ENCODE peak calls at places on chromosomes 12 and 14, in four cellular contexts. S is ovary, B is Panc1, C is Peyer's patch. A is an unnamed sample.

GRCh38 chr12:33670284-33670683 is 230.7 kb upstream of the SYT10 start:
- DNase-seq in B (no peak), C (no peak), S (no peak), A (no peak)

GRCh38 chr12:50517456-50518048 is 12.8 kb downstream of the DIP2B start:
- DNase-seq in B (no peak), S (no peak), C (no peak), A (no peak)

GRCh38 chr12:124566181-124567034 is 1.0 kb downstream of the NCOR2 start:
- DNase-seq in S (peak), B (no peak), C (peak), A (peak)

GRCh38 chr14:73462078-73462715 is 3.9 kb upstream of the NUMB start:
- DNase-seq in C (peak), S (peak), B (no peak), A (no peak)

GRCh38 chr14:104805326-104805678 is 4.4 kb downstream of the ZBTB42 start:
- DNase-seq in S (peak), C (no peak), B (no peak), A (no peak)

GRCh38 chr12:59650594-59651229 is 54.9 kb downstream of the SLC16A7 start:
- DNase-seq in B (no peak), S (no peak), C (no peak), A (no peak)

GRCh38 chr12:96486751-96487150 is 2.6 kb upstream of the CFAP54 start:
- DNase-seq in S (no peak), B (no peak), C (no peak), A (no peak)

GRCh38 chr12:124359671-124360581 is 65.0 kb downstream of the RFLNA start:
- DNase-seq in B (no peak), S (peak), C (peak), A (peak)

GRCh38 chr14:78310263-78310662 is 140.1 kb downstream of the NRXN3 start:
- DNase-seq in S (no peak), C (no peak), B (no peak), A (no peak)

GRCh38 chr12:110084314-110085015 is 36.1 kb upstream of the C12orf76 start:
- DNase-seq in C (no peak), S (no peak), B (no peak), A (no peak)

GRCh38 chr14:104771374-104771773 is 18.4 kb downstream of the SIVA1 start:
- DNase-seq in C (no peak), S (no peak), B (no peak), A (no peak)

GRCh38 chr12:124454735-124455134 is 112.7 kb downstream of the NCOR2 start:
- DNase-seq in C (no peak), S (no peak), B (no peak), A (no peak)

GRCh38 chr12:48105321-48105866 is 485 bp downstream of the SENP1 start:
- DNase-seq in C (no peak), S (no peak), B (no peak), A (peak)

GRCh38 chr14:80787876-80788275 is 153.7 kb downstream of the CEP128 start:
- DNase-seq in S (no peak), B (no peak), C (no peak), A (no peak)

GRCh38 chr12:104138747-104139186 is 757 bp upstream of the NFYB start:
- DNase-seq in B (no peak), S (peak), C (no peak), A (no peak)

GRCh38 chr14:43503508-43503907 is 1003.6 kb downstream of the FSCB start:
- DNase-seq in C (no peak), S (no peak), B (no peak), A (no peak)

GRCh38 chr12:110367209-110367864 is 36.2 kb downstream of the ANAPC7 start:
- DNase-seq in C (no peak), S (no peak), B (no peak), A (no peak)

GRCh38 chr14:88535149-88535548 is 19.7 kb downstream of the PTPN21 start:
- DNase-seq in B (no peak), S (no peak), C (no peak), A (no peak)
- TF ChIP-seq CTCF in B (no peak), S (no peak), C (peak), A (no peak)

GRCh38 chr12:108689314-108690190 is 41.8 kb downstream of the CORO1C start:
- DNase-seq in C (no peak), S (no peak), B (no peak), A (no peak)
- TF ChIP-seq CTCF in C (no peak), S (no peak), B (no peak), A (no peak)

GRCh38 chr12:101551362-101552114 is 43.2 kb upstream of the MYBPC1 start:
- DNase-seq in B (no peak), S (no peak), C (no peak), A (no peak)

GRCh38 chr12:101557092-101557491 is 37.7 kb upstream of the MYBPC1 start:
- DNase-seq in B (no peak), S (no peak), C (no peak), A (no peak)

DNA sequence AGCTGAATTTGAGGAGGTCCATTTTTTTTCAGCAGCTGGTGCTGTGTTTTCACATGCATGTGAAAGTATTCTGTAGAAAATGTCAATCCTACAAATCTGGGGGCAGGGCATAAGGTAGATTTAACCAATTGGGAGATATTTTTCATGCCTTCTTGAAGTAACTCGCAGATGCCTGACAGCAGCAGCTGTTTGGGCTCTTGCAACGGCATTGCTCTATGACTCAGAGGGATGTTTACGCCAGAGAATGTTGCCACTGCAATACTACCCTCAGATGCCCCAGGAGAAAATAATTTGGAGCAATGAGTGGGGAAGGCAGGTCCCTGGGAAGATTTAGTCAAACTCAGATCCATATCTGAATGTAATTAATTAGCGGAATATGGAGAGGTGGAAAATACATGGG is 42.5 kb upstream of the MYBPC1 start:
- DNase-seq in B (no peak), C (no peak), S (no peak), A (no peak)
- TF ChIP-seq CTCF in B (no peak), C (no peak), S (no peak), A (no peak)

GRCh38 chr12:23359975-23360638 is 589.4 kb downstream of the SOX5 start:
- DNase-seq in B (no peak), C (no peak), S (no peak), A (no peak)

GRCh38 chr12:23356927-23357708 is 592.4 kb downstream of the SOX5 start:
- DNase-seq in S (no peak), B (no peak), C (no peak), A (no peak)

GRCh38 chr12:23356440-23356839 is 593.0 kb downstream of the SOX5 start:
- DNase-seq in B (no peak), S (no peak), C (no peak), A (no peak)

DNA sequence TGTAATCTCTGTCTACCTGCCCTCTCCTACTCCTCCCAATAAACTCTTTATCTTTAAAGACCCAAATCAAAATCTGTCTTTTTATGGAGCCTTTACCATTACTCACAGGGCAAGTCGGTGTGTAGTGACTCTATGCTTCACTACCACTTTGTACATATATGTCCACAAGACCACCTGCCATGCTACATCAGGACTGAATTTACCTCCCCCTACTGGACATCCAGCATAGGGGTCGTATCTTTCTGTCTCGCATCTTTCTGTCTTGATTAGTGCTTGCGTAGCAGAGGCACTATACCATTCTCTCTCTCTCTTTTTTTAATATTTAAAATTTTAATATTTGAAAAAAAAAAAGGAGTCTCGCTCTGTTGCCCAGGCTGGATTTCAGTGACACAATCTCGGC is 587.5 kb downstream of the SOX5 start:
- DNase-seq in B (no peak), C (no peak), S (no peak), A (no peak)
- TF ChIP-seq CTCF in B (no peak), C (no peak), S (no peak), A (peak)

GRCh38 chr12:45462506-45462905 is 246.6 kb downstream of the ANO6 start:
- DNase-seq in B (no peak), C (no peak), S (no peak), A (no peak)

GRCh38 chr12:45468751-45469615 is 253.1 kb downstream of the ANO6 start:
- DNase-seq in C (no peak), B (no peak), S (no peak), A (no peak)

GRCh38 chr12:45469902-45470301 is 254.0 kb downstream of the ANO6 start:
- DNase-seq in C (no peak), B (no peak), S (no peak), A (no peak)

GRCh38 chr12:45458854-45459807 is 243.2 kb downstream of the ANO6 start:
- DNase-seq in S (no peak), C (no peak), B (no peak), A (no peak)

GRCh38 chr12:45464699-45465098 is 248.8 kb downstream of the ANO6 start:
- DNase-seq in C (no peak), B (no peak), S (no peak), A (no peak)
- TF ChIP-seq CTCF in C (no peak), B (peak), S (no peak), A (no peak)

GRCh38 chr12:94873368-94874085 is 130.0 kb downstream of the NDUFA12 start:
- DNase-seq in S (peak), C (no peak), B (no peak), A (no peak)

GRCh38 chr12:94874986-94875312 is 128.5 kb downstream of the NDUFA12 start:
- DNase-seq in C (no peak), S (no peak), B (no peak), A (no peak)

GRCh38 chr12:94872671-94873367 is 130.7 kb downstream of the NDUFA12 start:
- DNase-seq in C (no peak), S (peak), B (no peak), A (no peak)

GRCh38 chr12:94874086-94874985 is 129.2 kb downstream of the NDUFA12 start:
- DNase-seq in S (no peak), B (no peak), C (no peak), A (no peak)

GRCh38 chr12:94875525-94875924 is 128.0 kb downstream of the NDUFA12 start:
- DNase-seq in S (no peak), B (peak), C (no peak), A (no peak)
- TF ChIP-seq CTCF in S (no peak), B (peak), C (no peak), A (no peak)

DNA sequence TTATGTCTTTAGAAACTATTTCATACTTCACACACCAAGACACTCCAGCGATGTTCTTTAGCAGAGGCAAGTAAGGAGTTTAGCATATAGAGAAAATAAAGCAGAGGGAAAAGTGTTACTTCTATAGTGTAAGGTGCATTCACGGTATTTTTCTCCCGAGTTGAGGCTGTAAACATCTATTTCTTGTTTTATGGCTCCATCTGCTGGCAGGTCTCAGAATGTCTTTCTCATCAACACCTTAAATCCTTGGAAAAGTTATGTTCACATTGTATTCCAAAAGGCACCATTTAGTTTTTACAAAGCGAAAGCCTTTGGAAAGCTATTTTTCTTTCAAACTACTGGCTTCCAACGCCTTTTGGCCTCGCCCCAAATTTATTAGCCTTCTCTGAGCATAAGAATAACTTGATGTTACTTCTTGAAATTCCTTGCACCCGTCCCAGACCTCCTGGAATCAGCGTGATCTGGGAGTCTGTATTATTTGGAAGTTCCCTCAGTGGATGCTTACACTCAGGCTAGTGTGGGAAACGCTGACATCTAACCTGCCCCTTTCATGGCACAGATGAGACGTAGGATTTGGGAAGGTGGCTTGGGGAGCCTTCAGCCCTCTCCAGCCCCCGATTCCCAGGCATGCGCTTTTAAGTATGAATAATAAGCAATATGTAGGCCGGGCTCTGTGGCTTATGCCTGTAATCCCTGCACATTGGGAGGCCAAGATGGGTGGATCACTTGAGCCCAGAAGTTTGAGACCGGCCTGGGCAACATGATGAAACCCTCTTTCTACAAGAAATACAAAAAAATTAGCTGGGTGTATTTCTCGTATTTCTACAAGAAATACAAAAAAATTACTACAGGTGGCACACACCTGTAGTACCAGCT is 1.9 kb upstream of the PIWIL1 start:
- DNase-seq in C (no peak), B (peak), S (no peak), A (no peak)
- TF ChIP-seq CTCF in C (peak), B (peak), S (no peak), A (peak)

DNA sequence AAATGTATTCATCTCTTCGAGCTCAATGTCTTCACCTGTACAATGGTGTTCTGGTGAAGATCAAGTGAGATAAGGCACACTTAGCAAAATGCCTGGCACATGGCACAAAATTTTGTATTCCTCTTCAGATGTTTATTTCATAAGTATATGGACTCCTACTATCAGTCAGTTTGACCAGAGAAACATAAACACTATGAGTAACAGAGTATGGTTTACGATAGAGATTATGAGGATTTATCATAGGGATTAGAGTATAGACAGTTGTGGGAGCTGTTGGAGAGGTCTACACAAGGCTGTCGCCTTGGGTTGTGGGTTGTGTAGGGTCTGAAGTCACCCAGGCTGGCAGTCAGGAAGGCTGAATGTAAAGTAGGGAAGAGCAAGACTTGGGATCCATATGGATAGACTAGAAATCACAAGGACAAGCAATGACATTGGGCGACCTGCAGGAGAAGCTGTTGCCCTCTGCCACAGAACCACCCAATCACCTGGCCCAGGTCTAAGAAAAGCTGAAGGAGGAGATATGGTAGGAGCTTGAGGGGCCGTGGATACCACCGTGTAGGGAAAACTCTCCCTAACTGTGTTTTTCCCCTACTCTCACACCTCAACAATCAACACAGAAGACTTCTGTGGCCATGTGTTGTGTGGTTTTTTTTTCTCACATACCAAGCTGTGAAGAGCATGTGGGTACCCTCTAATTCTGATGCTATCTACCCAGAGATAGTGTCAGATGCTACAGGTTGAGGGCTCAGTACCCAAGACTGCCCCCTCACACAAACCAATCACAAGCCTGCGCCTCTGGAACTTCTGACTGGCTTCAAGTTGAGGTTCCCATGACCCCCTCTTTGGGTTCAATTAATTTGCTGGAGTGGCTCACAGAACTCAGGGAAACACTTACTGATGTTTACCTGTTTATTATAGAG is 27.2 kb upstream of the RESF1 start:
- DNase-seq in S (no peak), C (no peak), B (no peak), A (no peak)
- TF ChIP-seq CTCF in S (no peak), C (no peak), B (no peak), A (no peak)

GRCh38 chr12:130819248-130819576 is 19.8 kb downstream of the STX2 start:
- DNase-seq in S (no peak), B (no peak), C (no peak), A (no peak)
- TF ChIP-seq CTCF in S (no peak), B (no peak), C (no peak), A (peak)

DNA sequence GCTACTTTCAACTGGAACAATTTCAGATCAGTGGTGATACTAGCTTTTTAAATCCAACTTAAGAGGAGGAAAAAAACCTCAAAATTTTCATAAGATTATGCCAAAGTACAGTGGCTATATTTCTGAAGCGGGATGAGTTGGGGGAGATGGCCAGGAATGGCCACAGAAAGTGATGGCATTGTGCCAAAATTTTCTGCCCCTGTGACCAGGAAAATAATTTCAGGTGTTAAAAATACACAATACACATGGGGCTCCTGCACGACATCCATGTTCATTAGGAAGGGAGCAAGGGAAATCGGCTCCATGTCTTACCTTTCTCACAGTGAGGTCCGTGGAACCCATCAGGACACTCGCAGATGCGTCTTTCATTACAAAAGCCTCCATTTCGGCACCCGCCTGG is 53.7 kb downstream of the WIF1 start:
- DNase-seq in S (no peak), C (no peak), B (no peak), A (no peak)
- TF ChIP-seq CTCF in S (no peak), C (no peak), B (no peak), A (no peak)

A was measured in mesothelial cell of epicardium.